ENCODE peak calls at places on chromosomes 13 and 19, in four cellular contexts. V is NCI-H1436; X is ACHN; W is stimulated activated CD4-positive, alpha-beta T cell treated with anti-CD3 and anti-CD28 coated beads, Interleukin-2, amount 100 ng/mL, for 24 hours. Y is an unnamed sample.

GRCh38 chr13:111431241-111431640 is 110.8 kb downstream of the TEX29 start:
- DNase-seq in V (peak), X (no peak), W (no peak), Y (no peak)

GRCh38 chr13:45055902-45056648 is 64.2 kb upstream of the GTF2F2 start:
- DNase-seq in V (no peak), X (peak), W (peak), Y (no peak)

GRCh38 chr19:3690551-3691371 is 9.5 kb downstream of the PIP5K1C start:
- DNase-seq in V (no peak), X (no peak), W (no peak), Y (no peak)

GRCh38 chr13:20988909-20989735 is 72.3 kb downstream of the LATS2 start:
- DNase-seq in V (no peak), X (no peak), W (no peak), Y (no peak)

GRCh38 chr13:94993608-94994007 is 281.3 kb upstream of the SOX21 start:
- DNase-seq in V (no peak), X (no peak), W (no peak), Y (no peak)

GRCh38 chr19:28966737-28967401 is 246.1 kb downstream of the UQCRFS1 start:
- DNase-seq in V (no peak), X (no peak), W (no peak), Y (no peak)

GRCh38 chr19:46426035-46426505 is 2.7 kb downstream of the PNMA8C start:
- DNase-seq in V (no peak), X (peak), W (no peak), Y (no peak)

GRCh38 chr13:32381539-32381938 is 46.4 kb downstream of the N4BP2L1 start:
- DNase-seq in V (no peak), X (peak), W (no peak), Y (peak)

GRCh38 chr19:35978271-35978670 is 16.7 kb upstream of the SDHAF1 start:
- DNase-seq in V (no peak), X (no peak), W (no peak), Y (no peak)

GRCh38 chr19:42140125-42140754 is 8.0 kb upstream of the POU2F2 start:
- DNase-seq in V (no peak), X (peak), W (no peak), Y (no peak)

GRCh38 chr13:99035715-99036114 is 57.9 kb upstream of the DOCK9 start:
- DNase-seq in V (no peak), X (no peak), W (no peak), Y (no peak)

GRCh38 chr13:40109324-40109958 is 454.0 kb downstream of the COG6 start:
- DNase-seq in V (no peak), X (no peak), W (no peak), Y (no peak)

GRCh38 chr13:113410472-113411201 is 42.7 kb downstream of the ADPRHL1 start:
- DNase-seq in V (no peak), X (peak), W (no peak), Y (no peak)

GRCh38 chr13:34469212-34469983 is 472.7 kb upstream of the NBEA start:
- DNase-seq in V (no peak), X (no peak), W (no peak), Y (peak)

GRCh38 chr13:44340508-44340907 is 33.1 kb upstream of the SERP2 start:
- DNase-seq in V (no peak), X (no peak), W (no peak), Y (no peak)

GRCh38 chr13:57633950-57634828 is 2.6 kb downstream of the PCDH17 start:
- DNase-seq in V (no peak), X (no peak), W (no peak), Y (no peak)

GRCh38 chr19:45578861-45579260 is 5.7 kb downstream of the OPA3 start:
- DNase-seq in V (no peak), X (no peak), W (no peak), Y (no peak)

GRCh38 chr19:16801599-16801998 is 27.6 kb upstream of the SIN3B start:
- DNase-seq in V (no peak), X (no peak), W (no peak), Y (no peak)

GRCh38 chr13:108929532-108929931 is 300.1 kb downstream of the MYO16 start:
- DNase-seq in V (no peak), X (no peak), W (no peak), Y (no peak)

GRCh38 chr19:28665748-28666147 is 547.2 kb downstream of the UQCRFS1 start:
- DNase-seq in V (no peak), X (no peak), W (no peak), Y (no peak)

GRCh38 chr13:76335463-76335862 is 550.7 kb downstream of the KCTD12 start:
- DNase-seq in V (no peak), X (no peak), W (no peak), Y (no peak)

GRCh38 chr13:58531614-58532013 is 900.1 kb downstream of the PCDH17 start:
- DNase-seq in V (no peak), X (no peak), W (no peak), Y (no peak)

GRCh38 chr19:18423258-18424020 is 4.2 kb downstream of the SSBP4 start:
- DNase-seq in V (no peak), X (no peak), W (no peak), Y (no peak)

GRCh38 chr13:53052675-53053074 is 24.1 kb downstream of the OLFM4 start:
- DNase-seq in V (no peak), X (no peak), W (no peak), Y (no peak)

GRCh38 chr19:49977111-49977510 is 16.1 kb upstream of the SIGLEC11 start:
- DNase-seq in V (no peak), X (no peak), W (no peak), Y (no peak)

GRCh38 chr19:49201042-49201441 is 43.5 kb downstream of the TRPM4 start:
- DNase-seq in V (no peak), X (no peak), W (no peak), Y (no peak)

GRCh38 chr19:46299695-46300094 is 2.9 kb downstream of the HIF3A start:
- DNase-seq in V (no peak), X (peak), W (no peak), Y (no peak)

GRCh38 chr13:26253262-26253786 is 605 bp upstream of the CDK8 start:
- DNase-seq in V (no peak), X (no peak), W (no peak), Y (no peak)

GRCh38 chr19:4374451-4375163 is 25.7 kb downstream of the SH3GL1 start:
- DNase-seq in V (no peak), X (peak), W (no peak), Y (no peak)

GRCh38 chr13:39415403-39415802 is 187.6 kb downstream of the LHFPL6 start:
- DNase-seq in V (no peak), X (peak), W (no peak), Y (peak)

GRCh38 chr19:1826557-1827521 is 14.8 kb upstream of the ATP8B3 start:
- DNase-seq in V (no peak), X (no peak), W (no peak), Y (no peak)

GRCh38 chr19:5170329-5170745 is 170.3 kb downstream of the PTPRS start:
- DNase-seq in V (no peak), X (peak), W (peak), Y (no peak)

GRCh38 chr13:28129911-28130693 is 8.2 kb upstream of the PAN3 start:
- DNase-seq in V (no peak), X (no peak), W (no peak), Y (no peak)

GRCh38 chr13:36282818-36283432 is 14.7 kb downstream of the CCDC169 start:
- DNase-seq in V (no peak), X (peak), W (no peak), Y (peak)

GRCh38 chr19:16998635-16999194 is 27.9 kb downstream of the CPAMD8 start:
- DNase-seq in V (no peak), X (no peak), W (no peak), Y (no peak)